ENCODE peak calls at places on chromosome 15, in four cellular contexts. P, V, N and J are unnamed samples.

GRCh38 chr15:68277131-68277604 is 377 bp upstream of the FEM1B start:
- DNase-seq in V (peak), N (no peak), P (peak), J (no peak)

GRCh38 chr15:99085413-99086326 is 19.2 kb upstream of the SYNM start:
- DNase-seq in P (peak), N (no peak), V (peak), J (no peak)

GRCh38 chr15:42608110-42608531 is 32.7 kb downstream of the STARD9 start:
- DNase-seq in N (peak), V (no peak), P (no peak), J (no peak)

GRCh38 chr15:92527197-92527596 is 128.4 kb downstream of the FAM174B start:
- DNase-seq in N (no peak), P (no peak), V (no peak), J (no peak)

GRCh38 chr15:77186518-77187095 is 115.7 kb upstream of the TSPAN3 start:
- DNase-seq in V (peak), P (peak), N (no peak), J (no peak)

GRCh38 chr15:74340139-74340538 is 27.3 kb downstream of the CYP11A1 start:
- DNase-seq in V (no peak), P (peak), N (no peak), J (no peak)

GRCh38 chr15:29674661-29675533 is 147.4 kb downstream of the TJP1 start:
- DNase-seq in N (no peak), P (peak), V (peak), J (peak)

GRCh38 chr15:34783986-34784385 is 11.4 kb downstream of the ACTC1 start:
- DNase-seq in N (no peak), P (peak), V (no peak), J (no peak)

GRCh38 chr15:74425634-74426033 is 8.1 kb downstream of the SEMA7A start:
- DNase-seq in P (no peak), N (no peak), V (no peak), J (no peak)

GRCh38 chr15:60635507-60636352 is 156.8 kb upstream of the ICE2 start:
- DNase-seq in N (no peak), V (no peak), P (peak), J (peak)

GRCh38 chr15:100873029-100873677 is 6.5 kb upstream of the ALDH1A3 start:
- DNase-seq in P (peak), V (peak), N (no peak), J (peak)

GRCh38 chr15:100725121-100726069 is 123.0 kb downstream of the ASB7 start:
- DNase-seq in V (peak), N (no peak), P (peak), J (no peak)

GRCh38 chr15:39578851-39579486 is 1.9 kb upstream of the THBS1 start:
- DNase-seq in N (no peak), P (peak), V (peak), J (no peak)

GRCh38 chr15:60155661-60156060 is 151.6 kb downstream of the FOXB1 start:
- DNase-seq in N (no peak), P (peak), V (peak), J (no peak)

GRCh38 chr15:45442497-45443135 is 64.3 kb upstream of the GATM start:
- DNase-seq in V (peak), N (no peak), P (peak), J (no peak)

GRCh38 chr15:34126522-34126921 is 24.6 kb downstream of the PGBD4 start:
- DNase-seq in V (no peak), N (no peak), P (no peak), J (no peak)

GRCh38 chr15:99439524-99439835 is 126.3 kb upstream of the MEF2A start:
- DNase-seq in P (no peak), V (no peak), N (no peak), J (no peak)

GRCh38 chr15:39834256-39834655 is 51.6 kb upstream of the FSIP1 start:
- DNase-seq in V (peak), N (no peak), P (peak), J (no peak)

GRCh38 chr15:56824174-56824573 is 90.9 kb upstream of the ZNF280D start:
- DNase-seq in V (no peak), N (no peak), P (no peak), J (no peak)